ENCODE peak calls at places on chromosomes 11 and 22, in eight cellular contexts. One of them, this sample, is unnamed.

GRCh38 chr11:121117753-121118152 is 16.7 kb downstream of the TECTA start:
- DNase-seq in LNCaP clone FGC: no peak
- DNase-seq in GM12864: no peak
- DNase-seq in activated T-cell treated with anti-CD3 and anti-CD28 coated beads, Interleukin-2, amount 50 U/mL, for 1 hour: no peak
- DNase-seq in naive thymus-derived CD4-positive, alpha-beta T cell: no peak
- DNase-seq in NAMALWA: no peak
- DNase-seq in fibroblast of the conjunctiva: no peak
- DNase-seq in fibroblast of pulmonary artery: no peak
- DNase-seq in this sample: no peak

GRCh38 chr22:38126928-38127668 is 16.6 kb upstream of the BAIAP2L2 start:
- DNase-seq in activated T-cell treated with anti-CD3 and anti-CD28 coated beads, Interleukin-2, amount 50 U/mL, for 1 hour: no peak
- DNase-seq in fibroblast of the conjunctiva: no peak
- DNase-seq in NAMALWA: no peak
- DNase-seq in naive thymus-derived CD4-positive, alpha-beta T cell: no peak
- DNase-seq in LNCaP clone FGC: no peak
- DNase-seq in GM12864: no peak
- DNase-seq in fibroblast of pulmonary artery: no peak
- DNase-seq in this sample: no peak

GRCh38 chr11:16986434-16987204 is 27.6 kb downstream of the PLEKHA7 start:
- DNase-seq in NAMALWA: peak; percentile 28
- DNase-seq in LNCaP clone FGC: peak; percentile 69
- DNase-seq in naive thymus-derived CD4-positive, alpha-beta T cell: peak; percentile 42
- DNase-seq in GM12864: peak; percentile 64
- DNase-seq in fibroblast of the conjunctiva: no peak
- DNase-seq in fibroblast of pulmonary artery: no peak
- DNase-seq in activated T-cell treated with anti-CD3 and anti-CD28 coated beads, Interleukin-2, amount 50 U/mL, for 1 hour: peak; percentile 27
- DNase-seq in this sample: peak; percentile 68

GRCh38 chr22:24156915-24157782 is 24.1 kb upstream of the SUSD2 start:
- DNase-seq in fibroblast of the conjunctiva: peak; percentile 51
- DNase-seq in naive thymus-derived CD4-positive, alpha-beta T cell: peak; percentile 83
- DNase-seq in activated T-cell treated with anti-CD3 and anti-CD28 coated beads, Interleukin-2, amount 50 U/mL, for 1 hour: peak; percentile 88
- DNase-seq in fibroblast of pulmonary artery: peak; percentile 69
- DNase-seq in LNCaP clone FGC: no peak
- DNase-seq in GM12864: peak; percentile 80
- DNase-seq in NAMALWA: peak; percentile 94
- DNase-seq in this sample: peak; percentile 86

GRCh38 chr11:58711832-58712231 is 19.9 kb downstream of the GLYAT start:
- DNase-seq in fibroblast of pulmonary artery: no peak
- DNase-seq in activated T-cell treated with anti-CD3 and anti-CD28 coated beads, Interleukin-2, amount 50 U/mL, for 1 hour: no peak
- DNase-seq in NAMALWA: no peak
- DNase-seq in GM12864: no peak
- DNase-seq in fibroblast of the conjunctiva: no peak
- DNase-seq in naive thymus-derived CD4-positive, alpha-beta T cell: no peak
- DNase-seq in LNCaP clone FGC: no peak
- DNase-seq in this sample: no peak

GRCh38 chr22:44532466-44533025 is 34.5 kb upstream of the RTL6 start:
- DNase-seq in activated T-cell treated with anti-CD3 and anti-CD28 coated beads, Interleukin-2, amount 50 U/mL, for 1 hour: no peak
- DNase-seq in GM12864: no peak
- DNase-seq in fibroblast of pulmonary artery: no peak
- DNase-seq in fibroblast of the conjunctiva: no peak
- DNase-seq in naive thymus-derived CD4-positive, alpha-beta T cell: no peak
- DNase-seq in LNCaP clone FGC: no peak
- DNase-seq in NAMALWA: no peak
- DNase-seq in this sample: no peak

GRCh38 chr22:26174280-26174679 is 5.0 kb downstream of the SEZ6L start:
- DNase-seq in activated T-cell treated with anti-CD3 and anti-CD28 coated beads, Interleukin-2, amount 50 U/mL, for 1 hour: no peak
- DNase-seq in fibroblast of pulmonary artery: no peak
- DNase-seq in naive thymus-derived CD4-positive, alpha-beta T cell: no peak
- DNase-seq in GM12864: no peak
- DNase-seq in NAMALWA: peak; percentile 15
- DNase-seq in fibroblast of the conjunctiva: no peak
- DNase-seq in LNCaP clone FGC: no peak
- DNase-seq in this sample: no peak

GRCh38 chr11:122661182-122661945 is 5.8 kb downstream of the UBASH3B start:
- DNase-seq in naive thymus-derived CD4-positive, alpha-beta T cell: no peak
- DNase-seq in fibroblast of the conjunctiva: no peak
- DNase-seq in NAMALWA: no peak
- DNase-seq in fibroblast of pulmonary artery: no peak
- DNase-seq in LNCaP clone FGC: no peak
- DNase-seq in activated T-cell treated with anti-CD3 and anti-CD28 coated beads, Interleukin-2, amount 50 U/mL, for 1 hour: no peak
- DNase-seq in GM12864: no peak
- DNase-seq in this sample: no peak

GRCh38 chr11:126914166-126914565 is 86.4 kb downstream of the KIRREL3 start:
- DNase-seq in LNCaP clone FGC: no peak
- DNase-seq in NAMALWA: no peak
- DNase-seq in GM12864: no peak
- DNase-seq in activated T-cell treated with anti-CD3 and anti-CD28 coated beads, Interleukin-2, amount 50 U/mL, for 1 hour: no peak
- DNase-seq in fibroblast of the conjunctiva: no peak
- DNase-seq in fibroblast of pulmonary artery: no peak
- DNase-seq in naive thymus-derived CD4-positive, alpha-beta T cell: no peak
- DNase-seq in this sample: no peak

GRCh38 chr11:116791002-116791812 is 472 bp downstream of the APOA5 start:
- DNase-seq in activated T-cell treated with anti-CD3 and anti-CD28 coated beads, Interleukin-2, amount 50 U/mL, for 1 hour: peak; percentile 83
- DNase-seq in LNCaP clone FGC: no peak
- DNase-seq in fibroblast of pulmonary artery: peak; percentile 74
- DNase-seq in naive thymus-derived CD4-positive, alpha-beta T cell: peak; percentile 81
- DNase-seq in GM12864: no peak
- DNase-seq in NAMALWA: peak; percentile 68
- DNase-seq in fibroblast of the conjunctiva: no peak
- DNase-seq in this sample: peak; percentile 88

GRCh38 chr22:44719586-44720368 is 17.8 kb downstream of the PRR5 start:
- DNase-seq in fibroblast of pulmonary artery: no peak
- DNase-seq in naive thymus-derived CD4-positive, alpha-beta T cell: no peak
- DNase-seq in fibroblast of the conjunctiva: no peak
- DNase-seq in LNCaP clone FGC: no peak
- DNase-seq in GM12864: no peak
- DNase-seq in NAMALWA: no peak
- DNase-seq in activated T-cell treated with anti-CD3 and anti-CD28 coated beads, Interleukin-2, amount 50 U/mL, for 1 hour: no peak
- DNase-seq in this sample: peak; percentile 74

GRCh38 chr11:44607324-44607962 is 42.0 kb downstream of the CD82 start:
- DNase-seq in activated T-cell treated with anti-CD3 and anti-CD28 coated beads, Interleukin-2, amount 50 U/mL, for 1 hour: no peak
- DNase-seq in naive thymus-derived CD4-positive, alpha-beta T cell: no peak
- DNase-seq in fibroblast of the conjunctiva: no peak
- DNase-seq in GM12864: no peak
- DNase-seq in fibroblast of pulmonary artery: no peak
- DNase-seq in NAMALWA: no peak
- DNase-seq in LNCaP clone FGC: no peak
- DNase-seq in this sample: no peak

GRCh38 chr11:10108901-10109665 is 184.9 kb downstream of the SBF2 start:
- DNase-seq in NAMALWA: peak; percentile 13
- DNase-seq in LNCaP clone FGC: peak; percentile 84
- DNase-seq in activated T-cell treated with anti-CD3 and anti-CD28 coated beads, Interleukin-2, amount 50 U/mL, for 1 hour: no peak
- DNase-seq in fibroblast of the conjunctiva: peak; percentile 57
- DNase-seq in naive thymus-derived CD4-positive, alpha-beta T cell: no peak
- DNase-seq in fibroblast of pulmonary artery: peak; percentile 68
- DNase-seq in GM12864: no peak
- DNase-seq in this sample: no peak

GRCh38 chr11:88131764-88132470 is 43.3 kb downstream of the RAB38 start:
- DNase-seq in activated T-cell treated with anti-CD3 and anti-CD28 coated beads, Interleukin-2, amount 50 U/mL, for 1 hour: no peak
- DNase-seq in LNCaP clone FGC: no peak
- DNase-seq in fibroblast of the conjunctiva: no peak
- DNase-seq in naive thymus-derived CD4-positive, alpha-beta T cell: no peak
- DNase-seq in NAMALWA: peak; percentile 2
- DNase-seq in fibroblast of pulmonary artery: no peak
- DNase-seq in GM12864: no peak
- DNase-seq in this sample: no peak

GRCh38 chr22:48567213-48567975 is 1260.3 kb downstream of the BRD1 start:
- DNase-seq in naive thymus-derived CD4-positive, alpha-beta T cell: no peak
- DNase-seq in NAMALWA: no peak
- DNase-seq in activated T-cell treated with anti-CD3 and anti-CD28 coated beads, Interleukin-2, amount 50 U/mL, for 1 hour: no peak
- DNase-seq in LNCaP clone FGC: no peak
- DNase-seq in fibroblast of pulmonary artery: no peak
- DNase-seq in GM12864: no peak
- DNase-seq in fibroblast of the conjunctiva: no peak
- DNase-seq in this sample: no peak

GRCh38 chr11:1221848-1222311 is 986 bp upstream of the MUC5B start:
- DNase-seq in naive thymus-derived CD4-positive, alpha-beta T cell: no peak
- DNase-seq in NAMALWA: no peak
- DNase-seq in fibroblast of pulmonary artery: no peak
- DNase-seq in activated T-cell treated with anti-CD3 and anti-CD28 coated beads, Interleukin-2, amount 50 U/mL, for 1 hour: no peak
- DNase-seq in fibroblast of the conjunctiva: no peak
- DNase-seq in LNCaP clone FGC: no peak
- DNase-seq in GM12864: no peak
- DNase-seq in this sample: peak; percentile 46

This sample was measured in right lobe of liver.